ENCODE peak calls at places on chromosome 17, in eight cellular contexts. O, U, K, Z, T, D, Y and J are unnamed samples.

GRCh38 chr17:14303343-14304221 is 2.7 kb downstream of the HS3ST3B1 start:
- DNase-seq in O (peak), U (no peak), K (no peak), Z (no peak), T (no peak), D (no peak), Y (peak), J (no peak)

GRCh38 chr17:10799407-10799806 is 4.5 kb downstream of the TMEM238L start:
- DNase-seq in O (no peak), U (no peak), K (no peak), Z (no peak), T (no peak), D (no peak), Y (no peak), J (no peak)

GRCh38 chr17:30558313-30559195 is 81.3 kb downstream of the GOSR1 start:
- DNase-seq in O (peak), U (peak), K (peak), Z (no peak), T (no peak), D (peak), Y (no peak), J (no peak)

GRCh38 chr17:61379457-61380216 is 20.0 kb upstream of the TBX2 start:
- DNase-seq in O (peak), U (no peak), K (no peak), Z (no peak), T (no peak), D (no peak), Y (no peak), J (no peak)

GRCh38 chr17:32349503-32349853 is 479 bp upstream of the ZNF207 start:
- DNase-seq in O (no peak), U (no peak), K (no peak), Z (no peak), T (no peak), D (peak), Y (peak), J (no peak)

GRCh38 chr17:43316522-43317142 is 82.2 kb upstream of the ARL4D start:
- DNase-seq in O (no peak), U (no peak), K (no peak), Z (no peak), T (no peak), D (no peak), Y (peak), J (no peak)

GRCh38 chr17:1050246-1050995 is 53.5 kb downstream of the TIMM22 start:
- DNase-seq in O (peak), U (no peak), K (no peak), Z (no peak), T (no peak), D (no peak), Y (no peak), J (no peak)

GRCh38 chr17:28940675-28941074 is 10.6 kb downstream of the PHF12 start:
- DNase-seq in O (no peak), U (no peak), K (no peak), Z (no peak), T (no peak), D (no peak), Y (peak), J (no peak)

GRCh38 chr17:44759096-44759915 is 518 bp downstream of the ADAM11 start:
- DNase-seq in O (peak), U (no peak), K (no peak), Z (no peak), T (no peak), D (no peak), Y (peak), J (no peak)

GRCh38 chr17:43211480-43212402 is at the start of gene TMEM106A:
- DNase-seq in O (peak), U (peak), K (peak), Z (peak), T (peak), D (peak), Y (peak), J (peak)

GRCh38 chr17:71883258-71883657 is 237.6 kb upstream of the SOX9 start:
- DNase-seq in O (no peak), U (no peak), K (no peak), Z (no peak), T (no peak), D (no peak), Y (no peak), J (no peak)

GRCh38 chr17:72901657-72902056 is 190.8 kb downstream of the SLC39A11 start:
- DNase-seq in O (no peak), U (no peak), K (no peak), Z (no peak), T (no peak), D (no peak), Y (no peak), J (no peak)

GRCh38 chr17:45118691-45119090 is 13.6 kb downstream of the PLCD3 start:
- DNase-seq in O (no peak), U (no peak), K (no peak), Z (no peak), T (no peak), D (no peak), Y (no peak), J (no peak)

GRCh38 chr17:62907961-62908360 is 58.1 kb upstream of the TANC2 start:
- DNase-seq in O (no peak), U (no peak), K (no peak), Z (no peak), T (no peak), D (no peak), Y (no peak), J (no peak)

GRCh38 chr17:40399185-40399584 is 18.5 kb downstream of the TOP2A start:
- DNase-seq in O (no peak), U (no peak), K (no peak), Z (peak), T (peak), D (no peak), Y (peak), J (no peak)

GRCh38 chr17:50513501-50513900 is 5.3 kb downstream of the MYCBPAP start:
- DNase-seq in O (no peak), U (no peak), K (no peak), Z (no peak), T (no peak), D (no peak), Y (no peak), J (no peak)

GRCh38 chr17:52419256-52419655 is 260.7 kb upstream of the CA10 start:
- DNase-seq in O (no peak), U (peak), K (peak), Z (no peak), T (no peak), D (no peak), Y (no peak), J (peak)

GRCh38 chr17:5297245-5297644 is 15.2 kb downstream of the RABEP1 start:
- DNase-seq in O (no peak), U (no peak), K (no peak), Z (no peak), T (no peak), D (no peak), Y (no peak), J (no peak)

GRCh38 chr17:70308619-70309018 is 139.3 kb downstream of the KCNJ2 start:
- DNase-seq in O (no peak), U (no peak), K (no peak), Z (no peak), T (no peak), D (no peak), Y (no peak), J (no peak)

GRCh38 chr17:79077587-79077986 is 3.0 kb downstream of the ENGASE start:
- DNase-seq in O (peak), U (no peak), K (no peak), Z (no peak), T (no peak), D (no peak), Y (no peak), J (no peak)

GRCh38 chr17:79074650-79075432 is at the start of gene ENGASE:
- DNase-seq in O (peak), U (peak), K (peak), Z (peak), T (peak), D (peak), Y (peak), J (peak)

GRCh38 chr17:79073706-79074088 is 927 bp upstream of the ENGASE start:
- DNase-seq in O (peak), U (no peak), K (no peak), Z (no peak), T (no peak), D (no peak), Y (no peak), J (no peak)

GRCh38 chr17:79075433-79075805 is 795 bp downstream of the ENGASE start:
- DNase-seq in O (no peak), U (no peak), K (no peak), Z (no peak), T (no peak), D (no peak), Y (no peak), J (no peak)

GRCh38 chr17:79075861-79076406 is 1.3 kb downstream of the ENGASE start:
- DNase-seq in O (peak), U (no peak), K (no peak), Z (no peak), T (no peak), D (no peak), Y (no peak), J (no peak)
- H3K27ac ChIP-seq in O (no peak), U (peak), K (no peak), Z (no peak), T (no peak), D (peak), Y (no peak), J (peak)

GRCh38 chr17:18224053-18224427 is 1.4 kb upstream of the LLGL1 start:
- DNase-seq in O (no peak), U (no peak), K (no peak), Z (no peak), T (no peak), D (no peak), Y (no peak), J (no peak)
- H3K27ac ChIP-seq in O (no peak), U (peak), K (peak), Z (no peak), T (peak), D (peak), Y (peak), J (no peak)

GRCh38 chr17:27283057-27283456 is 10.9 kb upstream of the WSB1 start:
- DNase-seq in O (no peak), U (no peak), K (no peak), Z (no peak), T (no peak), D (no peak), Y (no peak), J (no peak)

GRCh38 chr17:27280527-27280926 is 13.4 kb upstream of the WSB1 start:
- DNase-seq in O (no peak), U (no peak), K (no peak), Z (no peak), T (no peak), D (no peak), Y (no peak), J (no peak)

GRCh38 chr17:27284811-27285415 is 9.0 kb upstream of the WSB1 start:
- DNase-seq in O (no peak), U (no peak), K (no peak), Z (no peak), T (no peak), D (no peak), Y (no peak), J (no peak)

GRCh38 chr17:27282054-27282501 is 11.8 kb upstream of the WSB1 start:
- DNase-seq in O (no peak), U (no peak), K (no peak), Z (no peak), T (no peak), D (no peak), Y (no peak), J (no peak)

DNA sequence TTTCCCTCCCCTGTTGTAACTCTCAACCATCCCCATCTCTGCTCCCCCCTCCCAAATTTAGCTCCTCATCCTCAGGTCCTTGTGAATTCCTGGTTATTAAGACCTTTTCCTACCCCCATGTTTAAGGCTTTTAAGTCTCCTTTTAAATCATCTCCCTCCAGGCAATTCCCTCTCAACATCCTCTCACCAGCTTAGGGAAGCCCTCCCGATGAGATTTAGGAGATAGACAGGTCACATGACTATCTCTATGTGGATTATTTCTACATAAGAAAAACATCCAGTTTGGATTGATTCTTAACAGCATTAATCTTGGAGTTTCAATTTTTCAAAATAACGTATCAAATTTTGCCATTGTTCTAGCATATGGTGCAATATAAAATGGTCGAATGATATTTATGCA is 12.5 kb upstream of the WSB1 start:
- DNase-seq in O (no peak), U (no peak), K (no peak), Z (no peak), T (no peak), D (no peak), Y (no peak), J (no peak)
- H3K27ac ChIP-seq in O (no peak), U (no peak), K (no peak), Z (no peak), T (no peak), D (no peak), Y (no peak), J (no peak)

DNA sequence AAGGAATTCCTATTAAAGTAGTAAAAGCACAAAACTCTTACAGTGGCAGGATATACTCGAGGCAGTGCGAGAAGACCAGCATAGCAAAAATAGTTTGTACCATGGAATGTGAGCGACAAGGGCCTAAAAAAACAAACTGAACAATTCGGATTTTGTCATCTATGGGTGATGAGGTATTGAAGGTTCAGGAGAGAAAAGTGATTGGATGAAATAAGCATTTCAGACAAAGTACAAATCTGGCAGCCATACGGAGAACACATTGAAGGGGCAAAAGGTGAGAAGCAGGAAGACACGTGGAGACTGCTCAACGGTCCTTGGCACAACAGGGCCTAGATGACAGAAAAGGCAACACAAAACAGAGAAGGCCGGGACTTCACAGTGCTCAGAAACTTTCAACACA is 22.5 kb downstream of the MYH10 start:
- DNase-seq in O (no peak), U (no peak), K (no peak), Z (peak), T (no peak), D (no peak), Y (no peak), J (no peak)
- H3K27ac ChIP-seq in O (peak), U (no peak), K (peak), Z (peak), T (no peak), D (no peak), Y (peak), J (no peak)

DNA sequence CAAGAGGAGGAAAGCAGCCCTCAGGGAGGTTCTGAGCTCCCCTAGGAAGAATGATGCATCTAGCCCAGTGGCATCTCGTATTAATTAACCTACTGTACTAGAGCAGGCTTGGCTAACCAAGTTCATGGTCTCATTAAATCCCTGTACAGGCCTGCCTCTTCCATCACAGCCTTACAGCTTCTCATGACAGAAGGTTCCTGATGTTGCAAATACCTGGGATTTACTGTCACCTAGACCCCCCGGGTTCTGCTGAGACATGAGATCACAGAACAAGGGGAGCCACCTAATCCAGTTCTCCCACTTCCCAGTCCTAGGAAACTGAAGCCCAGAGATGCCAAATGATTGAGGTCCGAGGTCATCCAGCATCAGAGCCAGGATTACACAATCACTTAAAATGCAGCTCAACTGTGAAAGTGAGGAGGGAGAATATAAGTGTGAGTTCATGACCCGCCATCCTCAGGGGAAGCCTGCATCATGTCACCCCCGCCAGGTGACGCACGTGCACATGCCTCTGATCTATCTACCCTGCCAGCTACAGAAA is 23.9 kb downstream of the ACLY start:
- DNase-seq in O (no peak), U (no peak), K (no peak), Z (peak), T (peak), D (peak), Y (no peak), J (no peak)
- H3K27ac ChIP-seq in O (no peak), U (peak), K (no peak), Z (peak), T (peak), D (peak), Y (peak), J (no peak)

GRCh38 chr17:6756425-6757012 is 673 bp downstream of the XAF1 start:
- DNase-seq in O (no peak), U (no peak), K (no peak), Z (no peak), T (no peak), D (no peak), Y (no peak), J (no peak)
- H3K27ac ChIP-seq in O (no peak), U (peak), K (peak), Z (no peak), T (no peak), D (peak), Y (no peak), J (peak)